ENCODE peak calls at places on chromosomes 12 and 14, in six cellular contexts. One of them, this sample, is unnamed.

GRCh38 chr14:81555051-81555450 is 21.4 kb upstream of the SEL1L start:
- DNase-seq in ovary: no peak
- DNase-seq in activated T-cell treated with anti-CD3 and anti-CD28 coated beads, Interleukin-2, amount 50 U/mL, for 1 hour: no peak
- DNase-seq in HT-29: no peak
- DNase-seq in iris pigment epithelial cell: no peak
- DNase-seq in HTR-8/SVneo: no peak
- DNase-seq in this sample: no peak

GRCh38 chr12:102950107-102950949 is 7.1 kb upstream of the ASCL1 start:
- DNase-seq in HT-29: no peak
- DNase-seq in HTR-8/SVneo: no peak
- DNase-seq in activated T-cell treated with anti-CD3 and anti-CD28 coated beads, Interleukin-2, amount 50 U/mL, for 1 hour: no peak
- DNase-seq in ovary: no peak
- DNase-seq in iris pigment epithelial cell: no peak
- DNase-seq in this sample: no peak

GRCh38 chr12:82663893-82664292 is 22.8 kb upstream of the TMTC2 start:
- DNase-seq in HT-29: no peak
- DNase-seq in HTR-8/SVneo: no peak
- DNase-seq in iris pigment epithelial cell: no peak
- DNase-seq in ovary: no peak
- DNase-seq in activated T-cell treated with anti-CD3 and anti-CD28 coated beads, Interleukin-2, amount 50 U/mL, for 1 hour: no peak
- DNase-seq in this sample: no peak

GRCh38 chr12:56129210-56129691 is 1.2 kb downstream of the ESYT1 start:
- DNase-seq in HT-29: no peak
- DNase-seq in ovary: peak
- DNase-seq in iris pigment epithelial cell: peak
- DNase-seq in HTR-8/SVneo: peak
- DNase-seq in activated T-cell treated with anti-CD3 and anti-CD28 coated beads, Interleukin-2, amount 50 U/mL, for 1 hour: peak
- DNase-seq in this sample: peak

GRCh38 chr12:75724913-75725312 is 213.5 kb upstream of the KRR1 start:
- DNase-seq in activated T-cell treated with anti-CD3 and anti-CD28 coated beads, Interleukin-2, amount 50 U/mL, for 1 hour: no peak
- DNase-seq in HT-29: peak
- DNase-seq in HTR-8/SVneo: peak
- DNase-seq in ovary: no peak
- DNase-seq in iris pigment epithelial cell: peak
- DNase-seq in this sample: peak

GRCh38 chr12:33825442-33825841 is 196.9 kb upstream of the ALG10 start:
- DNase-seq in ovary: no peak
- DNase-seq in HT-29: no peak
- DNase-seq in HTR-8/SVneo: no peak
- DNase-seq in activated T-cell treated with anti-CD3 and anti-CD28 coated beads, Interleukin-2, amount 50 U/mL, for 1 hour: no peak
- DNase-seq in iris pigment epithelial cell: peak
- DNase-seq in this sample: peak

GRCh38 chr14:93234798-93235197 is 27.7 kb downstream of the UBR7 start:
- DNase-seq in HTR-8/SVneo: no peak
- DNase-seq in ovary: no peak
- DNase-seq in HT-29: no peak
- DNase-seq in activated T-cell treated with anti-CD3 and anti-CD28 coated beads, Interleukin-2, amount 50 U/mL, for 1 hour: no peak
- DNase-seq in iris pigment epithelial cell: peak
- DNase-seq in this sample: peak

GRCh38 chr14:92759679-92760523 is 11.5 kb upstream of the LGMN start:
- DNase-seq in activated T-cell treated with anti-CD3 and anti-CD28 coated beads, Interleukin-2, amount 50 U/mL, for 1 hour: no peak
- DNase-seq in HTR-8/SVneo: no peak
- DNase-seq in HT-29: no peak
- DNase-seq in ovary: no peak
- DNase-seq in iris pigment epithelial cell: no peak
- DNase-seq in this sample: no peak

GRCh38 chr12:102702447-102703114 is 214.5 kb downstream of the PAH start:
- DNase-seq in HT-29: peak
- DNase-seq in iris pigment epithelial cell: peak
- DNase-seq in HTR-8/SVneo: peak
- DNase-seq in activated T-cell treated with anti-CD3 and anti-CD28 coated beads, Interleukin-2, amount 50 U/mL, for 1 hour: no peak
- DNase-seq in ovary: peak
- DNase-seq in this sample: peak

GRCh38 chr12:130436741-130437501 is 99.2 kb downstream of the PIWIL1 start:
- DNase-seq in ovary: no peak
- DNase-seq in HT-29: no peak
- DNase-seq in iris pigment epithelial cell: no peak
- DNase-seq in activated T-cell treated with anti-CD3 and anti-CD28 coated beads, Interleukin-2, amount 50 U/mL, for 1 hour: no peak
- DNase-seq in HTR-8/SVneo: no peak
- DNase-seq in this sample: no peak

GRCh38 chr14:37078131-37078530 is 94.3 kb downstream of the SLC25A21 start:
- DNase-seq in ovary: no peak
- DNase-seq in HT-29: no peak
- DNase-seq in activated T-cell treated with anti-CD3 and anti-CD28 coated beads, Interleukin-2, amount 50 U/mL, for 1 hour: no peak
- DNase-seq in iris pigment epithelial cell: no peak
- DNase-seq in HTR-8/SVneo: no peak
- DNase-seq in this sample: no peak

GRCh38 chr14:104888489-104889373 is 23.7 kb downstream of the CEP170B start:
- DNase-seq in iris pigment epithelial cell: no peak
- DNase-seq in ovary: no peak
- DNase-seq in activated T-cell treated with anti-CD3 and anti-CD28 coated beads, Interleukin-2, amount 50 U/mL, for 1 hour: no peak
- DNase-seq in HT-29: no peak
- DNase-seq in HTR-8/SVneo: no peak
- DNase-seq in this sample: no peak

GRCh38 chr14:32038876-32039275 is 38.2 kb upstream of the ARHGAP5 start:
- DNase-seq in HTR-8/SVneo: no peak
- DNase-seq in HT-29: no peak
- DNase-seq in ovary: no peak
- DNase-seq in activated T-cell treated with anti-CD3 and anti-CD28 coated beads, Interleukin-2, amount 50 U/mL, for 1 hour: no peak
- DNase-seq in iris pigment epithelial cell: peak
- DNase-seq in this sample: no peak

GRCh38 chr12:117100251-117100650 is 1.0 kb upstream of the TESC start:
- DNase-seq in iris pigment epithelial cell: peak
- DNase-seq in activated T-cell treated with anti-CD3 and anti-CD28 coated beads, Interleukin-2, amount 50 U/mL, for 1 hour: no peak
- DNase-seq in ovary: no peak
- DNase-seq in HTR-8/SVneo: peak
- DNase-seq in HT-29: peak
- DNase-seq in this sample: peak

GRCh38 chr12:7081037-7081436 is 11.2 kb downstream of the C1R start:
- DNase-seq in HT-29: no peak
- DNase-seq in activated T-cell treated with anti-CD3 and anti-CD28 coated beads, Interleukin-2, amount 50 U/mL, for 1 hour: no peak
- DNase-seq in iris pigment epithelial cell: no peak
- DNase-seq in HTR-8/SVneo: no peak
- DNase-seq in ovary: peak
- DNase-seq in this sample: no peak

GRCh38 chr14:103427485-103428443 is 42.5 kb downstream of the MARK3 start:
- DNase-seq in iris pigment epithelial cell: peak
- DNase-seq in activated T-cell treated with anti-CD3 and anti-CD28 coated beads, Interleukin-2, amount 50 U/mL, for 1 hour: no peak
- DNase-seq in ovary: peak
- DNase-seq in HT-29: no peak
- DNase-seq in HTR-8/SVneo: no peak
- DNase-seq in this sample: peak

GRCh38 chr12:95446511-95446910 is 27.4 kb upstream of the METAP2 start:
- DNase-seq in HTR-8/SVneo: no peak
- DNase-seq in ovary: peak
- DNase-seq in HT-29: no peak
- DNase-seq in activated T-cell treated with anti-CD3 and anti-CD28 coated beads, Interleukin-2, amount 50 U/mL, for 1 hour: no peak
- DNase-seq in iris pigment epithelial cell: peak
- DNase-seq in this sample: no peak

GRCh38 chr12:2229661-2230539 is 177.1 kb downstream of the CACNA1C start:
- DNase-seq in activated T-cell treated with anti-CD3 and anti-CD28 coated beads, Interleukin-2, amount 50 U/mL, for 1 hour: no peak
- DNase-seq in ovary: no peak
- DNase-seq in HT-29: no peak
- DNase-seq in HTR-8/SVneo: no peak
- DNase-seq in iris pigment epithelial cell: no peak
- DNase-seq in this sample: no peak

GRCh38 chr12:105221588-105222325 is 14.2 kb downstream of the APPL2 start:
- DNase-seq in activated T-cell treated with anti-CD3 and anti-CD28 coated beads, Interleukin-2, amount 50 U/mL, for 1 hour: no peak
- DNase-seq in HTR-8/SVneo: no peak
- DNase-seq in ovary: no peak
- DNase-seq in HT-29: no peak
- DNase-seq in iris pigment epithelial cell: no peak
- DNase-seq in this sample: no peak

GRCh38 chr12:55738113-55739024 is 4.6 kb upstream of the GDF11 start:
- DNase-seq in activated T-cell treated with anti-CD3 and anti-CD28 coated beads, Interleukin-2, amount 50 U/mL, for 1 hour: peak
- DNase-seq in HTR-8/SVneo: peak
- DNase-seq in ovary: peak
- DNase-seq in iris pigment epithelial cell: peak
- DNase-seq in HT-29: peak
- DNase-seq in this sample: peak

GRCh38 chr14:58752782-58753181 is 115.0 kb downstream of the DACT1 start:
- DNase-seq in iris pigment epithelial cell: no peak
- DNase-seq in HTR-8/SVneo: no peak
- DNase-seq in HT-29: peak
- DNase-seq in ovary: peak
- DNase-seq in activated T-cell treated with anti-CD3 and anti-CD28 coated beads, Interleukin-2, amount 50 U/mL, for 1 hour: no peak
- DNase-seq in this sample: peak

GRCh38 chr12:78959556-78959955 is 95.0 kb downstream of the SYT1 start:
- DNase-seq in HTR-8/SVneo: no peak
- DNase-seq in ovary: no peak
- DNase-seq in iris pigment epithelial cell: peak
- DNase-seq in activated T-cell treated with anti-CD3 and anti-CD28 coated beads, Interleukin-2, amount 50 U/mL, for 1 hour: no peak
- DNase-seq in HT-29: no peak
- DNase-seq in this sample: no peak

GRCh38 chr12:57693317-57693658 is 644 bp upstream of the OS9 start:
- DNase-seq in activated T-cell treated with anti-CD3 and anti-CD28 coated beads, Interleukin-2, amount 50 U/mL, for 1 hour: peak
- DNase-seq in iris pigment epithelial cell: no peak
- DNase-seq in HT-29: no peak
- DNase-seq in HTR-8/SVneo: no peak
- DNase-seq in ovary: no peak
- DNase-seq in this sample: no peak

GRCh38 chr12:127489055-127489454 is 777.9 kb upstream of the TMEM132C start:
- DNase-seq in iris pigment epithelial cell: no peak
- DNase-seq in ovary: no peak
- DNase-seq in HT-29: peak
- DNase-seq in activated T-cell treated with anti-CD3 and anti-CD28 coated beads, Interleukin-2, amount 50 U/mL, for 1 hour: no peak
- DNase-seq in HTR-8/SVneo: no peak
- DNase-seq in this sample: no peak

GRCh38 chr12:124184456-124184855 is 110.4 kb upstream of the RFLNA start:
- DNase-seq in activated T-cell treated with anti-CD3 and anti-CD28 coated beads, Interleukin-2, amount 50 U/mL, for 1 hour: no peak
- DNase-seq in ovary: no peak
- DNase-seq in HT-29: no peak
- DNase-seq in iris pigment epithelial cell: no peak
- DNase-seq in HTR-8/SVneo: no peak
- DNase-seq in this sample: no peak

This sample was measured in ACHN.